ENCODE peak calls at places on chromosomes 5 and 9, in eight cellular contexts. R is amniotic stem cell; F is H7; V is stimulated activated CD4-positive, alpha-beta T cell treated with anti-CD3 and anti-CD28 coated beads, Interleukin-1b, Interleukin-23, amount 100 ng/mL, for 4 hours; D is naive thymus-derived CD8-positive, alpha-beta T cell; O is Calu3; I is ELF-1; J is ovary. K is an unnamed sample.

GRCh38 chr9:107530682-107531081 is 41.1 kb upstream of the KLF4 start:
- DNase-seq in R (no peak), F (no peak), V (no peak), D (no peak), O (no peak), I (no peak), J (no peak), K (no peak)

GRCh38 chr5:122424211-122424610 is 112.2 kb downstream of the SNCAIP start:
- DNase-seq in R (no peak), F (no peak), V (no peak), D (no peak), O (no peak), I (no peak), J (no peak), K (peak)

GRCh38 chr5:60295423-60295822 is 401.9 kb upstream of the PDE4D start:
- DNase-seq in R (peak), F (no peak), V (no peak), D (no peak), O (peak), I (peak), J (no peak), K (no peak)

GRCh38 chr9:136658849-136659535 is 3.7 kb upstream of the EGFL7 start:
- DNase-seq in R (no peak), F (no peak), V (no peak), D (peak), O (no peak), I (no peak), J (no peak), K (no peak)

GRCh38 chr5:73066466-73066865 is 53.9 kb upstream of the TMEM171 start:
- DNase-seq in R (peak), F (no peak), V (no peak), D (no peak), O (no peak), I (no peak), J (no peak), K (no peak)

GRCh38 chr9:74499111-74499601 is 2.0 kb downstream of the RORB start:
- DNase-seq in R (no peak), F (peak), V (no peak), D (no peak), O (no peak), I (peak), J (no peak), K (no peak)

GRCh38 chr9:7901676-7902075 is 102.1 kb upstream of the DMAC1 start:
- DNase-seq in R (no peak), F (no peak), V (no peak), D (no peak), O (no peak), I (peak), J (no peak), K (no peak)

GRCh38 chr9:127177221-127177620 is 54.8 kb upstream of the ANGPTL2 start:
- DNase-seq in R (no peak), F (no peak), V (no peak), D (no peak), O (no peak), I (no peak), J (peak), K (no peak)

GRCh38 chr9:2356391-2356790 is 265.2 kb upstream of the VLDLR start:
- DNase-seq in R (no peak), F (no peak), V (no peak), D (no peak), O (no peak), I (no peak), J (no peak), K (no peak)

K was measured in frontal cortex.